ENCODE peak calls at places on chromosomes 12 and 14, in five cellular contexts. One of them, this sample, is unnamed.

GRCh38 chr12:12716151-12716844 is 870 bp upstream of the CDKN1B start:
- DNase-seq in WERI-Rb-1: no peak
- DNase-seq in gastrocnemius medialis: no peak
- DNase-seq in left lung: no peak
- DNase-seq in neuronal stem cell: no peak
- DNase-seq in this sample: no peak

GRCh38 chr12:46983959-46984833 is 95.2 kb upstream of the PCED1B start:
- DNase-seq in neuronal stem cell: peak; percentile 27
- DNase-seq in left lung: no peak
- DNase-seq in WERI-Rb-1: peak; percentile 33
- DNase-seq in gastrocnemius medialis: no peak
- DNase-seq in this sample: peak; percentile 63

GRCh38 chr14:99413172-99413571 is 67.5 kb downstream of the SETD3 start:
- DNase-seq in neuronal stem cell: no peak
- DNase-seq in WERI-Rb-1: no peak
- DNase-seq in gastrocnemius medialis: no peak
- DNase-seq in left lung: no peak
- DNase-seq in this sample: no peak

GRCh38 chr12:19972325-19973288 is 395.7 kb upstream of the PDE3A start:
- DNase-seq in gastrocnemius medialis: no peak
- DNase-seq in neuronal stem cell: no peak
- DNase-seq in left lung: no peak
- DNase-seq in WERI-Rb-1: no peak
- DNase-seq in this sample: no peak

GRCh38 chr12:40693503-40693863 is 1.2 kb downstream of the CNTN1 start:
- DNase-seq in neuronal stem cell: peak; percentile 12
- DNase-seq in WERI-Rb-1: peak; percentile 76
- DNase-seq in left lung: no peak
- DNase-seq in gastrocnemius medialis: no peak
- DNase-seq in this sample: peak; percentile 62

GRCh38 chr14:52876311-52876710 is 74.5 kb downstream of the FERMT2 start:
- DNase-seq in gastrocnemius medialis: no peak
- DNase-seq in neuronal stem cell: no peak
- DNase-seq in WERI-Rb-1: no peak
- DNase-seq in left lung: no peak
- DNase-seq in this sample: no peak

GRCh38 chr12:41548926-41549325 is 360.8 kb downstream of the PDZRN4 start:
- DNase-seq in WERI-Rb-1: no peak
- DNase-seq in gastrocnemius medialis: no peak
- DNase-seq in left lung: no peak
- DNase-seq in neuronal stem cell: no peak
- DNase-seq in this sample: no peak

GRCh38 chr14:52996493-52996892 is 45.6 kb upstream of the FERMT2 start:
- DNase-seq in WERI-Rb-1: no peak
- DNase-seq in left lung: no peak
- DNase-seq in neuronal stem cell: no peak
- DNase-seq in gastrocnemius medialis: no peak
- DNase-seq in this sample: no peak

GRCh38 chr12:31368666-31369361 is 42.9 kb upstream of the SINHCAF start:
- DNase-seq in gastrocnemius medialis: no peak
- DNase-seq in left lung: no peak
- DNase-seq in neuronal stem cell: peak; percentile 51
- DNase-seq in WERI-Rb-1: no peak
- DNase-seq in this sample: no peak

GRCh38 chr12:94200695-94201094 is 52.3 kb downstream of the PLXNC1 start:
- DNase-seq in neuronal stem cell: no peak
- DNase-seq in left lung: no peak
- DNase-seq in WERI-Rb-1: no peak
- DNase-seq in gastrocnemius medialis: no peak
- DNase-seq in this sample: no peak

GRCh38 chr12:10968765-10969456 is 17.8 kb downstream of the TAS2R50 start:
- DNase-seq in left lung: no peak
- DNase-seq in neuronal stem cell: no peak
- DNase-seq in WERI-Rb-1: no peak
- DNase-seq in gastrocnemius medialis: no peak
- DNase-seq in this sample: peak; percentile 70

GRCh38 chr12:125329239-125330238 is 264.3 kb downstream of the AACS start:
- DNase-seq in neuronal stem cell: peak; percentile 89
- DNase-seq in gastrocnemius medialis: no peak
- DNase-seq in left lung: no peak
- DNase-seq in WERI-Rb-1: peak; percentile 56
- DNase-seq in this sample: no peak

GRCh38 chr12:120013659-120014380 is 24.8 kb downstream of the BICDL1 start:
- DNase-seq in neuronal stem cell: no peak
- DNase-seq in left lung: no peak
- DNase-seq in gastrocnemius medialis: no peak
- DNase-seq in WERI-Rb-1: no peak
- DNase-seq in this sample: no peak

GRCh38 chr12:7832059-7832696 is 40.5 kb downstream of the SLC2A14 start:
- DNase-seq in WERI-Rb-1: peak; percentile 60
- DNase-seq in left lung: no peak
- DNase-seq in gastrocnemius medialis: no peak
- DNase-seq in neuronal stem cell: peak; percentile 17
- DNase-seq in this sample: no peak

GRCh38 chr14:89600950-89601826 is 184.2 kb upstream of the FOXN3 start:
- DNase-seq in gastrocnemius medialis: no peak
- DNase-seq in WERI-Rb-1: no peak
- DNase-seq in left lung: no peak
- DNase-seq in neuronal stem cell: no peak
- DNase-seq in this sample: no peak

GRCh38 chr12:32451816-32452215 is 52.5 kb downstream of the FGD4 start:
- DNase-seq in neuronal stem cell: no peak
- DNase-seq in left lung: no peak
- DNase-seq in gastrocnemius medialis: no peak
- DNase-seq in WERI-Rb-1: no peak
- DNase-seq in this sample: no peak

GRCh38 chr12:32454866-32455265 is 55.5 kb downstream of the FGD4 start:
- DNase-seq in WERI-Rb-1: no peak
- DNase-seq in gastrocnemius medialis: no peak
- DNase-seq in left lung: no peak
- DNase-seq in neuronal stem cell: peak; percentile 76
- DNase-seq in this sample: no peak

GRCh38 chr12:32457251-32458025 is 58.1 kb downstream of the FGD4 start:
- DNase-seq in WERI-Rb-1: no peak
- DNase-seq in gastrocnemius medialis: no peak
- DNase-seq in neuronal stem cell: no peak
- DNase-seq in left lung: no peak
- DNase-seq in this sample: no peak

GRCh38 chr12:32454075-32454474 is 54.7 kb downstream of the FGD4 start:
- DNase-seq in gastrocnemius medialis: no peak
- DNase-seq in WERI-Rb-1: no peak
- DNase-seq in left lung: no peak
- DNase-seq in neuronal stem cell: peak; percentile 65
- DNase-seq in this sample: no peak

DNA sequence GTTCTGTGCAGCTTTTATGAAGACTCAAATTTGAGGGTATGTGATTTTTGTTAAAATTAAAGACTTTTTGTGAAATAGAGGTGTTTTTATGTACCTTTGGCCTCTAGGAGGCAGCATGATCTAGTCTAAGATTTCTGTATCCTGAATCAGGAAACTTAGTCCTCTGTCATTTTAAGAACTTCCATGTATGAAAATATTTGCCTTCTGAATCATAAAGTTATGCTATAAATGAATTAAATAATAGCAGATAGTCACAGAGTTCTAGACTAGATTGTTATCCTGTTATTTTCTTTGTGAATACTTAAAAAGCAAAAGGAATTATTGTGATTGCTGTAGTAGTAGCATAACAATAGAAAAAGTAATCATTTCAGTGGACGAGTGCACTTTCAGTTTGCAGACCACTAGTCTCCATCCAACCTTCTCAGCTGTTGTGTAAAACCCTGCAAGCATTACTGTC is 56.3 kb downstream of the FGD4 start:
- DNase-seq in gastrocnemius medialis: no peak
- DNase-seq in neuronal stem cell: peak; percentile 32
- DNase-seq in WERI-Rb-1: no peak
- DNase-seq in left lung: no peak
- DNase-seq in this sample: no peak
- H3K4me3 ChIP-seq in gastrocnemius medialis: peak overlapping the region; percentile 36
- H3K4me3 ChIP-seq in neuronal stem cell: peak overlapping the region; percentile 26
- H3K4me3 ChIP-seq in WERI-Rb-1: no peak overlapping the region
- H3K4me3 ChIP-seq in left lung: no peak overlapping the region
- H3K4me3 ChIP-seq in this sample: peak overlapping the region; percentile 54

DNA sequence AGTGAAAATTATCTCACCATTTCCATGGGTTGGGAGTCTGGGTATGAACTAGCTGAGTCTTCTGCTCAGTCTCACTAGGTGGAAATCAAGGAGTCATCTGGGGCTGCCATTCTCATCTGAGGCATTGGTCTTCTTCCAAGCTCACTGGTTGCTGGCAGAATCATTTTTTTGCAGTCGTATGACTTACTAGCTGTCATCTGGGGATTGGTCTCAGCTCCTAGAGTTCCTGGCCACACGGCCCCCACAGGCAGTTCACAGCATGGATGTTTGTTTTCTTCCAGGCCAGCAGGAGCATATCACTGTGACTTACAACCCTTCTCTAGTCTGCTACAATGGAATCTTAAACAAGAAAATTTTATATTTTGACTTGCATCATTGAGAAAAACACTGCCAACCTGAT is 18.6 kb upstream of the OR10AD1 start:
- DNase-seq in left lung: no peak
- DNase-seq in gastrocnemius medialis: no peak
- DNase-seq in neuronal stem cell: no peak
- DNase-seq in WERI-Rb-1: no peak
- DNase-seq in this sample: no peak
- H3K9me3 ChIP-seq in left lung: no peaks in the 10 kb centered on the region
- H3K9me3 ChIP-seq in gastrocnemius medialis: no peaks in the 10 kb centered on the region
- H3K9me3 ChIP-seq in neuronal stem cell: peaks cover 2% of the 10 kb centered on the region
- H3K9me3 ChIP-seq in WERI-Rb-1: no peaks in the 10 kb centered on the region
- H3K9me3 ChIP-seq in this sample: no peaks in the 10 kb centered on the region

DNA sequence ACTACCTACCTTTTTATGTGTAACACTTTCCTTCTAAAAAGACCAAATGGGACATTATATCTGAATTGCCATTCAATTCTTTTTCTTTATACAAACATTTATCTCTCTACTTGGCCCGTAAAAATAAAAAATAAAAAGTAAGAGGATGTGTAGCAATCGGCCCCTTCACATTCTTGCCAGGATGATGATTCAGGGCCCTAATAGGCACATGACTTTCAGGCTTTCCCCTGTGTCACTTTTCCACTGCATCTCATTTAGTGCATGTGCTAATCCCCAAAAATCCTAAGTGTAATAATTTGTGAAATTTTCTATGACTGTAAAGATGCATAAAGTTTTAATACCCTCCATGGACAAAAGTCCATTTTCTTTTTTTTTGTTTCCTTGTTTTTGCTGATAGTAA is 23.0 kb upstream of the ATP2B1 start:
- DNase-seq in WERI-Rb-1: no peak
- DNase-seq in neuronal stem cell: no peak
- DNase-seq in gastrocnemius medialis: no peak
- DNase-seq in left lung: no peak
- DNase-seq in this sample: peak; percentile 62
- H3K4me3 ChIP-seq in WERI-Rb-1: no peak overlapping the region
- H3K4me3 ChIP-seq in neuronal stem cell: no peak overlapping the region
- H3K4me3 ChIP-seq in gastrocnemius medialis: no peak overlapping the region
- H3K4me3 ChIP-seq in left lung: no peak overlapping the region
- H3K4me3 ChIP-seq in this sample: no peak overlapping the region

GRCh38 chr12:58310368-58310767 is 369.0 kb downstream of the ATP23 start:
- DNase-seq in WERI-Rb-1: no peak
- DNase-seq in neuronal stem cell: no peak
- DNase-seq in gastrocnemius medialis: no peak
- DNase-seq in left lung: no peak
- DNase-seq in this sample: no peak
- H3K9me3 ChIP-seq in WERI-Rb-1: peaks cover 6% of the 10 kb centered on the region
- H3K9me3 ChIP-seq in neuronal stem cell: no peaks in the 10 kb centered on the region
- H3K9me3 ChIP-seq in gastrocnemius medialis: no peaks in the 10 kb centered on the region
- H3K9me3 ChIP-seq in left lung: no peaks in the 10 kb centered on the region
- H3K9me3 ChIP-seq in this sample: peaks cover 10% of the 10 kb centered on the region

GRCh38 chr12:58922849-58923248 is 2.5 kb upstream of the LRIG3 start:
- DNase-seq in gastrocnemius medialis: no peak
- DNase-seq in left lung: no peak
- DNase-seq in neuronal stem cell: no peak
- DNase-seq in WERI-Rb-1: no peak
- DNase-seq in this sample: no peak

GRCh38 chr12:58920102-58920955 is at the start of gene LRIG3:
- DNase-seq in gastrocnemius medialis: peak; percentile 75
- DNase-seq in WERI-Rb-1: peak; percentile 84
- DNase-seq in neuronal stem cell: peak; percentile 85
- DNase-seq in left lung: peak; percentile 90
- DNase-seq in this sample: peak; percentile 51

GRCh38 chr12:58923781-58924180 is 3.5 kb upstream of the LRIG3 start:
- DNase-seq in left lung: no peak
- DNase-seq in neuronal stem cell: no peak
- DNase-seq in gastrocnemius medialis: no peak
- DNase-seq in WERI-Rb-1: no peak
- DNase-seq in this sample: no peak

GRCh38 chr12:58919271-58920101 is 818 bp downstream of the LRIG3 start:
- DNase-seq in neuronal stem cell: peak; percentile 41
- DNase-seq in gastrocnemius medialis: peak; percentile 5
- DNase-seq in WERI-Rb-1: peak; percentile 14
- DNase-seq in left lung: no peak
- DNase-seq in this sample: no peak

DNA sequence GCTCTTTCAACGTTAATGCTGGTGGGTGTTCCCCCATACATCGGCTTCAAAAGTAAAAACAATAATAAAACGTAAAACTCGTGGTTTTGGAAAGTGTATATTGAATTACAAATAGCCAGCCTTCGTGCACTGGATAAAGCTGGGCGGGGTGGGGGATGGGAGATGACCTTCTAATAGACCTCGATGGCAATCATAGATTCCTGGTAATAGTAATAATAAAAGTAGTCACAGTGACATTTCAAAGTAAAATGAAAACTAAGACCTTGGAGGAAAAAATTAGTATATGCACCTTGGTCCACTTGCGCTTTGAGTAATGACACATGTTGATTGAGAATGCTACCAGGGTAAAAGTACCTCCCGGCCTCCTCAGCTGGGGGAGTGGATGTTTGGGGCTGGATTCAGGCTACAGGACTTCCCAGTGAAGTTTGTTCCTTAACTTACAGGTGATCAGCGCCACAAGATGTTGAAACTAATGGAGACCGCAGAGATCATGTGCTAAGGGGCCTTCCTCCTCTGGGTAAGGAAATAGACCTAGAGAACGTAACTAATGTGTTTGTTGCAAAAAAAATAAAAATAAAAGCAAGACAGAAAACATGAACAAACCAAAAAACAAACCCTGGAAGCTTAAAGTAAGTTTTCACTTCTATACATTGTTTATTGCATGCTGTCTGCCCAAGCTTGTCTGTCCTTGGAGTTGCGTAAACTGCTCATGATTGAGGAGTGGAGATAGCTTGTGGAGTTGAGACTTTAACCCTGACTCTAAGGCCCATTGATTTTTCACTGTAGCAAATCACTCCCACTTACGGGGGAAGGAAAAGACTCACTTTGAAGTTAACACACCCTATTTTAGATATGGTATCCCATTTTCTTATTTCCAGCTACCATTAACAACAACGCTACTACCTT is 905 bp upstream of the LRIG3 start:
- DNase-seq in neuronal stem cell: no peak
- DNase-seq in left lung: no peak
- DNase-seq in WERI-Rb-1: no peak
- DNase-seq in gastrocnemius medialis: no peak
- DNase-seq in this sample: no peak
- H3K4me3 ChIP-seq in neuronal stem cell: peak overlapping the region; percentile 83
- H3K4me3 ChIP-seq in left lung: peak overlapping the region; percentile 66
- H3K4me3 ChIP-seq in WERI-Rb-1: peak overlapping the region; percentile 82
- H3K4me3 ChIP-seq in gastrocnemius medialis: peak overlapping the region; percentile 85
- H3K4me3 ChIP-seq in this sample: peak overlapping the region; percentile 91

This sample was measured in ascending aorta.